ENCODE peak calls at places on chromosomes 6 and 20, in seven cellular contexts. G is GM04504; R is lower leg skin; A is stimulated activated CD4-positive, alpha-beta T cell treated with anti-CD3 and anti-CD28 coated beads, Interleukin-4, amount 100 ng/mL, for 24 hours; W is HFF-Myc; J is AG10803; S is fibroblast of lung. B is an unnamed sample.
A peak's percentile ranks its signal among the peaks of the same experiment; 100 is the strongest.

GRCh38 chr6:4931530-4932505 is 72.0 kb downstream of the RPP40 start:
- DNase-seq in S (no peak), W (no peak), R (no peak), A (no peak), J (no peak), G (no peak), B (no peak)

GRCh38 chr6:170135461-170135820 is 155.4 kb downstream of the DLL1 start:
- DNase-seq in J (no peak), A (no peak), S (no peak), R (no peak), W (no peak), G (no peak), B (no peak)

GRCh38 chr6:137862419-137863125 is 4.5 kb upstream of the TNFAIP3 start:
- DNase-seq in S (no peak), W (no peak), G (no peak), A (no peak), R (no peak), J (no peak), B (no peak)

GRCh38 chr20:13183005-13183404 is 38.1 kb upstream of the ISM1 start:
- DNase-seq in S (no peak), W (no peak), J (no peak), R (no peak), A (no peak), G (no peak), B (no peak)

GRCh38 chr6:150334790-150335783 is 33.7 kb upstream of the IYD start:
- DNase-seq in R (peak; percentile 46), S (peak; percentile 69), A (peak; percentile 47), W (peak; percentile 46), J (peak; percentile 78), G (no peak), B (peak; percentile 66)

GRCh38 chr6:119331676-119332286 is 17.8 kb downstream of the MAN1A1 start:
- DNase-seq in S (no peak), W (no peak), A (no peak), G (no peak), R (no peak), J (no peak), B (no peak)

GRCh38 chr6:84441456-84441855 is 214.0 kb upstream of the CEP162 start:
- DNase-seq in G (no peak), W (no peak), R (no peak), J (no peak), A (no peak), S (no peak), B (no peak)

GRCh38 chr6:94859924-94860323 is 717.4 kb upstream of the MANEA start:
- DNase-seq in A (no peak), S (no peak), W (no peak), R (no peak), G (no peak), J (no peak), B (no peak)

GRCh38 chr20:1496930-1497329 is 5.7 kb upstream of the SIRPB2 start:
- DNase-seq in S (no peak), A (no peak), R (no peak), W (no peak), J (no peak), G (no peak), B (no peak)

GRCh38 chr6:102798631-102799030 is 1405.1 kb downstream of the GRIK2 start:
- DNase-seq in W (no peak), J (no peak), A (no peak), S (no peak), G (no peak), R (no peak), B (no peak)

GRCh38 chr6:15522427-15522826 is 140.4 kb downstream of the DTNBP1 start:
- DNase-seq in A (no peak), W (no peak), R (no peak), G (no peak), S (peak; percentile 40), J (peak; percentile 21), B (no peak)

GRCh38 chr6:154721460-154721859 is 11.8 kb upstream of the SCAF8 start:
- DNase-seq in W (no peak), R (no peak), J (peak; percentile 65), G (peak; percentile 23), A (no peak), S (peak; percentile 96), B (peak; percentile 29)

GRCh38 chr6:129492260-129492659 is 217.7 kb downstream of the ARHGAP18 start:
- DNase-seq in G (no peak), A (no peak), R (no peak), J (no peak), S (peak; percentile 51), W (no peak), B (no peak)

GRCh38 chr6:17013701-17014100 is 88.1 kb upstream of the STMND1 start:
- DNase-seq in J (peak; percentile 85), G (peak; percentile 35), R (no peak), A (no peak), S (peak; percentile 93), W (no peak), B (peak; percentile 52)

GRCh38 chr6:26105842-26106241 is 18.6 kb downstream of the HFE start:
- DNase-seq in G (no peak), S (peak; percentile 82), W (no peak), A (no peak), J (peak; percentile 82), R (no peak), B (no peak)

GRCh38 chr6:40983752-40984151 is 55.3 kb downstream of the UNC5CL start:
- DNase-seq in J (no peak), A (no peak), R (no peak), S (no peak), W (no peak), G (no peak), B (no peak)

GRCh38 chr20:11098888-11099287 is 425.1 kb upstream of the JAG1 start:
- DNase-seq in W (no peak), S (no peak), A (no peak), J (no peak), R (no peak), G (no peak), B (no peak)

GRCh38 chr20:44187054-44187762 is at the start of gene JPH2:
- DNase-seq in J (peak; percentile 92), W (no peak), A (no peak), R (peak; percentile 33), G (peak; percentile 80), S (peak; percentile 79), B (no peak)

GRCh38 chr20:24619212-24619611 is 149.8 kb downstream of the SYNDIG1 start:
- DNase-seq in A (no peak), G (no peak), R (no peak), S (no peak), J (no peak), W (no peak), B (no peak)

GRCh38 chr6:77456531-77457248 is 6.6 kb downstream of the HTR1B start:
- DNase-seq in S (peak; percentile 99), G (peak; percentile 96), W (peak; percentile 100), R (no peak), A (no peak), J (peak; percentile 99), B (peak; percentile 88)

GRCh38 chr20:17083738-17084137 is 143.1 kb upstream of the PCSK2 start:
- DNase-seq in G (no peak), J (no peak), R (no peak), W (no peak), A (no peak), S (peak; percentile 1), B (no peak)

GRCh38 chr20:25018425-25018824 is 25.9 kb upstream of the APMAP start:
- DNase-seq in S (no peak), A (no peak), R (no peak), G (no peak), W (no peak), J (no peak), B (no peak)

GRCh38 chr6:127518212-127518709 is 874 bp downstream of the MTCL3 start:
- DNase-seq in J (no peak), G (no peak), W (no peak), S (peak; percentile 16), R (no peak), A (no peak), B (no peak)

GRCh38 chr6:87122477-87122876 is 27.6 kb upstream of the CGA start:
- DNase-seq in A (no peak), S (no peak), J (no peak), G (no peak), R (no peak), W (no peak), B (no peak)

GRCh38 chr6:36109092-36109491 is 21.2 kb upstream of the MAPK13 start:
- DNase-seq in R (no peak), S (no peak), W (no peak), J (no peak), G (no peak), A (no peak), B (no peak)

B was measured in stromal cell of bone marrow.